ENCODE peak calls at places on chromosomes 13 and 19, in eight cellular contexts. M, E, W, P, Z, U, N and D are unnamed samples.

GRCh38 chr13:98890186-98890585 is 87.7 kb downstream of the DOCK9 start:
- DNase-seq in M (peak; percentile 94), E (no peak), W (no peak), P (no peak), Z (no peak), U (peak; percentile 57), N (peak; percentile 66), D (peak; percentile 62)

GRCh38 chr13:80475718-80476117 is 134.8 kb upstream of the SPRY2 start:
- DNase-seq in M (no peak), E (no peak), W (no peak), P (no peak), Z (no peak), U (no peak), N (no peak), D (no peak)

GRCh38 chr13:23433171-23434153 is at the start of gene SACS:
- DNase-seq in M (peak; percentile 68), E (no peak), W (no peak), P (no peak), Z (no peak), U (no peak), N (peak; percentile 87), D (no peak)

GRCh38 chr19:54694648-54695047 is 29.6 kb upstream of the KIR3DL3 start:
- DNase-seq in M (no peak), E (no peak), W (no peak), P (no peak), Z (no peak), U (no peak), N (no peak), D (no peak)

GRCh38 chr13:98208606-98209005 is 31.5 kb upstream of the RNF113B start:
- DNase-seq in M (no peak), E (no peak), W (no peak), P (no peak), Z (no peak), U (no peak), N (no peak), D (no peak)

GRCh38 chr19:3494559-3494958 is 5.9 kb downstream of the DOHH start:
- DNase-seq in M (no peak), E (no peak), W (no peak), P (peak; percentile 73), Z (no peak), U (no peak), N (no peak), D (no peak)

GRCh38 chr19:54373781-54374266 is 9.1 kb upstream of the LAIR1 start:
- DNase-seq in M (no peak), E (no peak), W (no peak), P (no peak), Z (no peak), U (no peak), N (no peak), D (no peak)

GRCh38 chr19:13152356-13152853 is 2.2 kb downstream of the IER2 start:
- DNase-seq in M (no peak), E (no peak), W (no peak), P (no peak), Z (no peak), U (no peak), N (no peak), D (no peak)

GRCh38 chr19:3613765-3614661 is 7.3 kb upstream of the TBXA2R start:
- DNase-seq in M (no peak), E (no peak), W (no peak), P (no peak), Z (no peak), U (no peak), N (no peak), D (no peak)

GRCh38 chr13:41467546-41467945 is 10.2 kb downstream of the RGCC start:
- DNase-seq in M (no peak), E (no peak), W (no peak), P (no peak), Z (no peak), U (no peak), N (no peak), D (no peak)

GRCh38 chr13:100483836-100484381 is 104.7 kb downstream of the GGACT start:
- DNase-seq in M (no peak), E (no peak), W (no peak), P (no peak), Z (no peak), U (no peak), N (no peak), D (no peak)

GRCh38 chr19:38543286-38543806 is 74.4 kb downstream of the MAP4K1 start:
- DNase-seq in M (no peak), E (no peak), W (no peak), P (no peak), Z (no peak), U (no peak), N (no peak), D (no peak)

GRCh38 chr19:1470864-1471513 is 8.0 kb downstream of the C19orf25 start:
- DNase-seq in M (no peak), E (no peak), W (no peak), P (peak; percentile 54), Z (no peak), U (no peak), N (no peak), D (no peak)

GRCh38 chr19:7801020-7801570 is 28.9 kb upstream of the EVI5L start:
- DNase-seq in M (no peak), E (no peak), W (no peak), P (no peak), Z (no peak), U (no peak), N (no peak), D (no peak)

GRCh38 chr19:55640577-55641375 is at the start of gene ZNF580:
- DNase-seq in M (peak; percentile 73), E (peak; percentile 71), W (peak; percentile 80), P (peak; percentile 70), Z (peak; percentile 69), U (peak; percentile 55), N (peak; percentile 88), D (peak; percentile 72)